ENCODE peak calls at places on chromosomes 16 and 17, in six cellular contexts. T is HCT116, K is K562, P is prostate gland, Z is heart right ventricle, U is neural progenitor cell. J is an unnamed sample. For H3K4me1, the result is how much of the 10 kb centered on the place peaks cover.

GRCh38 chr16:58094026-58094425 is 35.2 kb downstream of the CFAP20 start:
- DNase-seq in P (no peak), K (no peak), Z (no peak), T (no peak), U (no peak), J (no peak)

GRCh38 chr16:8865145-8865882 is 3.5 kb downstream of the CARHSP1 start:
- DNase-seq in T (no peak), P (no peak), U (no peak), K (no peak), Z (no peak), J (no peak)

GRCh38 chr16:67865318-67865717 is 7.5 kb upstream of the EDC4 start:
- DNase-seq in K (peak), Z (no peak), T (no peak), P (no peak), U (peak), J (peak)

GRCh38 chr16:23465179-23465578 is 12.2 kb upstream of the COG7 start:
- DNase-seq in K (no peak), P (no peak), Z (no peak), U (no peak), T (no peak), J (no peak)

GRCh38 chr17:42281571-42282096 is 5.4 kb upstream of the STAT5B start:
- DNase-seq in T (no peak), U (peak), P (no peak), K (no peak), Z (no peak), J (peak)

GRCh38 chr17:73551756-73552155 is 92.5 kb downstream of the SDK2 start:
- DNase-seq in U (no peak), K (no peak), Z (no peak), T (peak), P (no peak), J (no peak)

GRCh38 chr16:72561-73537 is at the start of gene RHBDF1:
- DNase-seq in T (no peak), U (peak), Z (peak), P (peak), K (peak), J (peak)

GRCh38 chr17:76122411-76123126 is 18.5 kb downstream of the FOXJ1 start:
- DNase-seq in P (no peak), K (no peak), U (no peak), Z (no peak), T (no peak), J (no peak)

GRCh38 chr17:76191891-76192290 is 48.4 kb downstream of the RNF157 start:
- DNase-seq in T (no peak), Z (no peak), P (no peak), K (no peak), U (no peak), J (no peak)

GRCh38 chr17:29124931-29125270 is 55.3 kb downstream of the MYO18A start:
- DNase-seq in K (peak), Z (peak), U (no peak), P (no peak), T (no peak), J (no peak)

GRCh38 chr17:74417178-74418045 is 14.5 kb upstream of the GPRC5C start:
- DNase-seq in U (no peak), K (no peak), T (peak), Z (no peak), P (no peak), J (no peak)

GRCh38 chr17:17837966-17838962 is 1.5 kb upstream of the SREBF1 start:
- DNase-seq in T (peak), K (no peak), Z (peak), U (peak), P (peak), J (no peak)

GRCh38 chr16:49696414-49697101 is 159.4 kb downstream of the ZNF423 start:
- DNase-seq in U (peak), T (no peak), K (no peak), Z (no peak), P (no peak), J (no peak)

GRCh38 chr16:57871457-57871856 is 69.2 kb upstream of the KIFC3 start:
- DNase-seq in U (no peak), Z (no peak), K (no peak), T (no peak), P (no peak), J (peak)

GRCh38 chr16:80200079-80200478 is 340.7 kb upstream of the DYNLRB2 start:
- DNase-seq in P (no peak), Z (no peak), T (no peak), K (no peak), U (no peak), J (no peak)

GRCh38 chr16:56119138-56119537 is 72.2 kb upstream of the GNAO1 start:
- DNase-seq in K (no peak), T (no peak), P (no peak), U (no peak), Z (no peak), J (no peak)

GRCh38 chr16:49961087-49961486 is 63.9 kb upstream of the CNEP1R1 start:
- DNase-seq in T (no peak), K (no peak), U (no peak), P (peak), Z (no peak), J (no peak)

GRCh38 chr17:35804658-35805192 is 4.6 kb upstream of the TAF15 start:
- DNase-seq in K (peak), Z (no peak), T (peak), U (peak), P (peak), J (peak)

GRCh38 chr17:63601439-63602371 is 1.0 kb downstream of the TACO1 start:
- DNase-seq in U (peak), K (peak), P (no peak), Z (no peak), T (no peak), J (no peak)

GRCh38 chr16:87228363-87228762 is 88.8 kb downstream of the C16orf95 start:
- DNase-seq in K (no peak), P (no peak), T (no peak), Z (no peak), U (no peak), J (no peak)

GRCh38 chr16:23608194-23608593 is 12.1 kb upstream of the NDUFAB1 start:
- DNase-seq in K (no peak), P (no peak), Z (no peak), U (no peak), T (no peak), J (peak)

GRCh38 chr17:81885869-81886548 is 5.4 kb downstream of the ALYREF start:
- DNase-seq in P (no peak), U (no peak), T (no peak), Z (no peak), K (no peak), J (no peak)

GRCh38 chr17:38556234-38556633 is 49.5 kb downstream of the SRCIN1 start:
- DNase-seq in T (no peak), P (no peak), U (no peak), Z (no peak), K (no peak), J (no peak)

GRCh38 chr17:38557836-38558750 is 47.7 kb downstream of the SRCIN1 start:
- DNase-seq in Z (peak), P (peak), U (peak), T (peak), K (peak), J (peak)

GRCh38 chr17:38559025-38559879 is 46.5 kb downstream of the SRCIN1 start:
- DNase-seq in K (peak), Z (peak), U (peak), T (peak), P (peak), J (peak)

GRCh38 chr17:38558751-38559024 is 47.1 kb downstream of the SRCIN1 start:
- DNase-seq in U (peak), T (no peak), P (no peak), Z (no peak), K (no peak), J (no peak)

DNA sequence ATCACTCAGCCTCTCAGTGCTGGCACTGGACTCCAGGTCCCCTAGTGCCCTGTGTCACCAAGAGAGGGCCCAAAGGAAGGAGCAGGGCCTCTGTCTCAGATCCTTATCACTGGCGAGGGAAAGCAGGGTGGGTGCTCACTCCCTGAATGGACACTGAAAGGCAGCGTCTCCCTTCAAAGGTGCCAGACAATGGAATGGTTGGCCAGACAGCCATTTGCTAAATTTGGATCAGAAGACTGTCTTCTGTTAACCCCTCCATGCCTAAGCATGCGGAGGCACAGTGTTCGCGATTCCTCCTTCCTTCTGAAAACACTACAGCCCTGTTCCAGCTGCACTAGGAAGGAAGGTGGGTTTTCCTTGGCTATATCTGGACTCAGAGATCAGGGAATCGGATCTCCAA is 48.4 kb downstream of the SRCIN1 start:
- DNase-seq in U (no peak), T (no peak), P (no peak), Z (no peak), K (no peak), J (no peak)
- H3K4me1 ChIP-seq in U (under half), T (under half), P (under half), Z (under half), K (under half), J (under half)

GRCh38 chr17:77888242-77889134 is 70.0 kb upstream of the TNRC6C start:
- DNase-seq in P (no peak), U (no peak), K (no peak), T (no peak), Z (no peak), J (no peak)

GRCh38 chr17:77886387-77886728 is 72.1 kb upstream of the TNRC6C start:
- DNase-seq in T (no peak), P (no peak), K (peak), Z (peak), U (no peak), J (no peak)

GRCh38 chr17:77887464-77888241 is 70.8 kb upstream of the TNRC6C start:
- DNase-seq in Z (peak), K (peak), T (no peak), U (peak), P (peak), J (peak)

GRCh38 chr17:77885678-77886386 is 72.7 kb upstream of the TNRC6C start:
- DNase-seq in Z (no peak), U (no peak), P (no peak), K (no peak), T (no peak), J (no peak)

DNA sequence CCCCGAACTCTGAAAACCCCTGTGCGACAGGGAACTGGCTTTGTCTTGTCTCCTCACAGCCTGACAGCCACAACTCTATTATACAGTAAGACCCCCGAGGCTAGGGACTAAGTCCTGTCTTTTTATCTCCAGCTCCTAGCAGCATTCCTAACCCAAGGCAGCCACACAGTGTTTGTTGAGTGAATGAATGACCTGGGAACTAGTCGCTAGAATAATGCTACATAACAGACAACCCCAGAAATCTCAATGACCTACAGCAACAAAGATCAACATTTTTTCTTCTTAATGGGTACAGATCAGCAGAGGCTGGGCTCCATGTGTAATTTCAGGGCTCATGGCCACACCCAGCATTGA is 71.4 kb upstream of the TNRC6C start:
- DNase-seq in K (no peak), U (no peak), P (no peak), T (no peak), Z (no peak), J (no peak)
- H3K27ac ChIP-seq in K (no peak), U (no peak), P (no peak), T (no peak), Z (peak), J (no peak)

DNA sequence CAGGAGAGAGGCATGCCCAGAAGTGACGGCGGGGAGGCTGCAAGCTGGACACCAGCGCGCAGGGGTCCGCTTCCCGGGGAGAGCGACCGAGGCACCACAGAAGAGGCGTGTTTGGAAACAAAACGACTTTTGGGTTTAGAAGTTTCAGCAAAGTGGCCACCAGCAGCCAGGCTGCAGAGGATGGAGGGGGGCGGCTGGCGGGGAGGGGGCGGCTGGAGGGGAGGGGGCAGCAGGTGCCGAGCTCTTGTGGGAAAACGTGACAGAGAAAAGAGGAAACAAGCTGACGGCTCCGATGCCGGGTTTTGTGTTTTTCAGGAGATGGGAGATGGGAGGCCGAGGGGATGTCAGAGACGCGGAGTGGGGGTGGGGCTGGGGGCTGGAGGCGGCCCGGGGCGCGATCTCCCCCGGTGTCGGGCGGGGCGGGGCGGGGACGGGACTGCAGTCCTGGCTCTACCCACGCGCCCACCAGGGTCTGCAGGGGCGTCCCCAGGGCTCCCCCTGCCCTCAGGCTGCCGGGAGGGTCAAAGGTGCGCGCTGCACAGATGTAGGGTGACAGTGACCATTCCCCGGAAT is 32.1 kb upstream of the RPH3AL start:
- DNase-seq in P (no peak), Z (peak), T (no peak), K (no peak), U (peak), J (no peak)
- H3K4me3 ChIP-seq in P (peak), Z (peak), T (peak), K (no peak), U (peak), J (no peak)

DNA sequence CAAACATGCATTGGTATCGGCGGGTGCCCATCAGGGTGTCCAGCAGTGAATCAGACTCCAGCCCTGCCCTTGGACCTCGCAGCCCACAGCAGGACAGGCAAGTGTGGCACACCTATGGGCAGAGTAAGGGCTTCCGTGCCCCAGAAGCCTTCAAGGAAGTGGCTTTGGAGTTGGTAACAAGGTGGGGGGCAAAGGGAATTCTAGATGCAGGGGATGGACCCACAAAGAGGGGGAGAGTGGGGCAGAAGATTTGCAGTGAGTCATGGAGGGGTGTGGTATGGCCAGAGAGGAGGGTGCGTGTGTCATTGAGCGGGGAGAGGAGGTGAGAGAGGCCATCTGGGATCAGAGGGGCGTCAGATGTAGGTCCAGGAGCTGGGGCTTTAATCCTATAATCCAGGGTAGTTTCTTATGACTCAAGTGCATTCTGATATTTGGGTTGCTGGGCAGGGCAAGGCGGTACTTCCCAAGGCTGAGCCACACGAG is 8.5 kb upstream of the SPNS2 start:
- DNase-seq in P (no peak), T (no peak), U (no peak), Z (no peak), K (no peak), J (no peak)
- H3K4me1 ChIP-seq in P (under half), T (under half), U (under half), Z (under half), K (under half), J (under half)